ENCODE peak calls at places on chromosomes 12 and 14, in six cellular contexts. M is stimulated activated CD4-positive, alpha-beta T cell treated with anti-CD3 and anti-CD28 coated beads, Interleukin-4, amount 100 ng/mL, for 4 hours; R is dorsolateral prefrontal cortex; Z is HS-5; G is EH; A is DMS153. F is an unnamed sample.

GRCh38 chr12:103387385-103387784 is 108.4 kb downstream of the C12orf42 start:
- DNase-seq in A (peak; percentile 96), G (no peak), R (no peak), M (no peak), Z (no peak), F (no peak)

GRCh38 chr12:19530631-19531020 is 91.3 kb downstream of the AEBP2 start:
- DNase-seq in A (no peak), G (peak; percentile 71), R (no peak), Z (peak; percentile 50), M (no peak), F (no peak)

GRCh38 chr12:33429468-33429867 is 10.2 kb downstream of the SYT10 start:
- DNase-seq in M (no peak), Z (no peak), R (no peak), A (no peak), G (no peak), F (no peak)

GRCh38 chr12:122452701-122453285 is 30.3 kb upstream of the CLIP1 start:
- DNase-seq in M (no peak), Z (no peak), A (no peak), G (no peak), R (no peak), F (no peak)

GRCh38 chr12:79681008-79681590 is 9.7 kb downstream of the PAWR start:
- DNase-seq in A (no peak), G (peak; percentile 68), Z (no peak), R (no peak), M (no peak), F (no peak)

GRCh38 chr12:45789025-45789424 is 59.5 kb downstream of the ARID2 start:
- DNase-seq in M (no peak), A (no peak), R (no peak), G (peak; percentile 51), Z (peak; percentile 34), F (no peak)

GRCh38 chr12:16828891-16829290 is 222.9 kb upstream of the LMO3 start:
- DNase-seq in A (no peak), Z (no peak), R (no peak), G (no peak), M (no peak), F (no peak)

GRCh38 chr12:56271031-56271430 is 4.3 kb downstream of the COQ10A start:
- DNase-seq in M (no peak), G (peak; percentile 50), A (no peak), R (no peak), Z (no peak), F (no peak)

GRCh38 chr14:96098309-96098998 is 59.3 kb downstream of the C14orf132 start:
- DNase-seq in R (peak; percentile 71), M (no peak), A (peak; percentile 81), Z (peak; percentile 6), G (peak; percentile 73), F (peak; percentile 90)

GRCh38 chr12:51341259-51342007 is 5.0 kb downstream of the CELA1 start:
- DNase-seq in G (peak; percentile 75), M (peak; percentile 57), R (no peak), A (peak; percentile 44), Z (peak; percentile 46), F (peak; percentile 73)

GRCh38 chr14:90575781-90576180 is 179.0 kb downstream of the CALM1 start:
- DNase-seq in M (no peak), G (no peak), A (no peak), R (no peak), Z (no peak), F (no peak)

GRCh38 chr14:22039938-22040780 is 366.5 kb upstream of the OR4E1 start:
- DNase-seq in R (no peak), Z (no peak), G (no peak), M (peak; percentile 24), A (no peak), F (no peak)

GRCh38 chr14:76456200-76456599 is 80.3 kb downstream of the ESRRB start:
- DNase-seq in G (peak; percentile 40), A (peak; percentile 61), M (no peak), Z (peak; percentile 0), R (no peak), F (no peak)

GRCh38 chr12:31655792-31656191 is 3.7 kb upstream of the ETFBKMT start:
- DNase-seq in Z (no peak), M (no peak), G (no peak), A (no peak), R (no peak), F (no peak)

GRCh38 chr12:11202811-11203210 is 16.1 kb upstream of the TAS2R42 start:
- DNase-seq in G (peak; percentile 10), A (no peak), Z (no peak), M (no peak), R (no peak), F (no peak)

GRCh38 chr14:91241848-91242247 is 2.7 kb downstream of the GPR68 start:
- DNase-seq in M (no peak), G (no peak), Z (no peak), A (no peak), R (no peak), F (no peak)

GRCh38 chr12:110798461-110798860 is 48.3 kb upstream of the CCDC63 start:
- DNase-seq in M (no peak), G (no peak), R (no peak), A (no peak), Z (no peak), F (no peak)

GRCh38 chr12:109967383-109968031 is 28.7 kb downstream of the GIT2 start:
- DNase-seq in A (no peak), R (no peak), G (no peak), Z (no peak), M (no peak), F (no peak)

GRCh38 chr14:74521756-74522155 is 28.2 kb downstream of the ISCA2 start:
- DNase-seq in G (no peak), A (no peak), Z (no peak), R (no peak), M (no peak), F (no peak)

GRCh38 chr12:123643911-123644310 is 10.3 kb downstream of the GTF2H3 start:
- DNase-seq in R (no peak), Z (no peak), M (no peak), G (no peak), A (no peak), F (no peak)

GRCh38 chr12:47458273-47458672 is 247.6 kb downstream of the RPAP3 start:
- DNase-seq in M (no peak), A (no peak), Z (no peak), G (peak; percentile 9), R (no peak), F (no peak)

GRCh38 chr12:104413330-104413729 is 43.4 kb upstream of the CHST11 start:
- DNase-seq in M (no peak), Z (no peak), A (no peak), G (no peak), R (no peak), F (no peak)

F was measured in cerebellum.